ENCODE peak calls at places on chromosomes 16 and 17, in eight cellular contexts. D is naive thymus-derived CD4-positive, alpha-beta T cell; I is fibroblast of lung; Y is substantia nigra; U is CD4-positive, CD25-positive, alpha-beta regulatory T cell; G is adrenal gland; C is stomach; O is K562. F is an unnamed sample.
A peak's percentile ranks its signal among the peaks of the same experiment; 100 is the strongest.

GRCh38 chr17:80724723-80725388 is 180.2 kb downstream of the RPTOR start:
- DNase-seq in I (peak; percentile 75), D (no peak), U (no peak), C (no peak), O (no peak), Y (no peak), G (no peak), F (peak; percentile 93)

GRCh38 chr16:69397821-69398521 is 12.2 kb upstream of the TERF2 start:
- DNase-seq in G (peak; percentile 80), U (no peak), D (no peak), O (no peak), C (no peak), I (peak; percentile 78), Y (peak; percentile 6), F (peak; percentile 65)

GRCh38 chr16:15919331-15919730 is 30.1 kb upstream of the ABCC1 start:
- DNase-seq in Y (no peak), I (no peak), C (no peak), U (no peak), D (no peak), G (no peak), O (no peak), F (no peak)

GRCh38 chr16:77788196-77789084 is at the start of gene VAT1L:
- DNase-seq in I (peak; percentile 75), G (peak; percentile 38), D (no peak), C (no peak), U (no peak), O (no peak), Y (peak; percentile 10), F (no peak)

GRCh38 chr17:78255953-78256704 is 24.7 kb downstream of the TMEM235 start:
- DNase-seq in G (no peak), Y (no peak), O (no peak), U (no peak), I (no peak), D (no peak), C (no peak), F (no peak)

GRCh38 chr17:27597188-27597580 is 33.8 kb upstream of the LGALS9 start:
- DNase-seq in O (no peak), D (no peak), Y (no peak), U (no peak), G (no peak), C (no peak), I (no peak), F (no peak)

GRCh38 chr16:74607967-74608356 is 1.0 kb upstream of the GLG1 start:
- DNase-seq in C (no peak), U (no peak), I (no peak), O (no peak), G (no peak), Y (no peak), D (no peak), F (peak; percentile 65)

GRCh38 chr16:29991571-29991904 is 3.9 kb downstream of the HIRIP3 start:
- DNase-seq in U (no peak), O (no peak), Y (no peak), C (no peak), G (no peak), I (no peak), D (no peak), F (no peak)

GRCh38 chr16:63890072-63890471 is 1231.8 kb downstream of the CDH11 start:
- DNase-seq in I (peak; percentile 76), C (no peak), G (peak; percentile 38), O (no peak), U (no peak), D (no peak), Y (no peak), F (no peak)

GRCh38 chr16:66904846-66905632 is 13.6 kb downstream of the CDH16 start:
- DNase-seq in U (no peak), D (no peak), O (no peak), Y (no peak), G (no peak), C (peak; percentile 37), I (no peak), F (no peak)

GRCh38 chr17:38341035-38341721 is 2.6 kb downstream of the GPR179 start:
- DNase-seq in C (peak; percentile 85), U (no peak), D (no peak), Y (peak; percentile 82), I (no peak), O (no peak), G (peak; percentile 83), F (peak; percentile 45)

GRCh38 chr17:11514565-11514964 is 83.7 kb upstream of the DNAH9 start:
- DNase-seq in I (no peak), U (no peak), G (no peak), Y (no peak), O (no peak), D (no peak), C (no peak), F (no peak)

GRCh38 chr16:57530104-57530522 is 6.3 kb downstream of the CCDC102A start:
- DNase-seq in U (peak; percentile 49), I (peak; percentile 76), D (peak; percentile 83), C (no peak), O (no peak), G (no peak), Y (no peak), F (no peak)

GRCh38 chr16:3256876-3257465 is 538 bp upstream of the MEFV start:
- DNase-seq in Y (no peak), U (no peak), C (no peak), G (no peak), I (peak; percentile 63), O (no peak), D (no peak), F (no peak)

GRCh38 chr16:4987580-4988374 is 29.6 kb downstream of the SEC14L5 start:
- DNase-seq in Y (no peak), O (peak; percentile 43), C (no peak), U (no peak), G (no peak), I (no peak), D (no peak), F (no peak)

DNA sequence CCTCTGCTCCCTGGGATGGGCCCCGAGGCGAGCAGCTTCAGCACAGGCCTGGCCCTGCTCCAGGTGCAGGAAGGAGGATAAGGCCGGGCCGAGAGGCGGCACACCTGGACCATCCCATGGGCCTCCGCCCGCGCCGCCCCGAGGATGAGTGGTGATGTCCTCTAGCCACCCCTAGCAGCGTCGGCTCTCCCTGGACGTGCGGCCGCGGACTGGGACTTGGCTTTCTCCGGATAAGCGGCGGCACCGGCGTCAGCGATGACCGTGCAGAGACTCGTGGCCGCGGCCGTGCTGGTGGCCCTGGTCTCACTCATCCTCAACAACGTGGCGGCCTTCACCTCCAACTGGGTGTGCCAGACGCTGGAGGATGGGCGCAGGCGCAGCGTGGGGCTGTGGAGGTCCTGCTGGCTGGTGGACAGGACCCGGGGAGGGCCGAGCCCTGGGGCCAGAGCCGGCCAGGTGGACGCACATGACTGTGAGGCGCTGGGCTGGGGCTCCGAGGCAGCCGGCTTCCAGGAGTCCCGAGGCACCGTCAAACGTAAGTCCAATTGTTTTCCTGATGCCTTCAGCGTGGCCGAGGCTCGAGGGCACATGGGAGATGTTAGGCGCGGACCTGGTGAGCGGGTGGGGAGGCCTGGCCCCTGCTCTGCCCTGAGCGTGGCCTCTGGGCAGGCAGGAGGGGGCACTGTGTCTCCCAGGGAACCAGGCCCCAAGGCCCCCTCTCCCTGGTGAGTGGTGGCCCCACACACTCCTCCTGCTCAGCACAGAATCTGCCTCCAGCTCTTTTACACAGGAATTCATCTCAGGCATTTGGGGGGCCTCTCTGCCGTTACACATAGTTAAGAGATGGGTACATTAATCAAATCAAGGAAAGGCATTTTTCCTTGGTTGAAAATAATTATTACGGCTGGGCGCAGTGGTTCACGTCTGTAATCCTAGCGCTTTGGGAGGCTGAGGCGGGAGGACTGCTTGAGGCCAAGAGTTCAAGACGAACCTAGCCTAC is 855 bp downstream of the TMEM204 start:
- DNase-seq in Y (no peak), I (no peak), C (no peak), O (no peak), G (no peak), U (no peak), D (no peak), F (no peak)
- H3K27ac ChIP-seq in Y (peak overlapping the region; percentile 6), I (peak overlapping the region; percentile 75), C (peak overlapping the region; percentile 86), O (no peak overlapping the region), G (peak overlapping the region; percentile 83), U (peak overlapping the region; percentile 52), D (peak overlapping the region; percentile 84), F (peak overlapping the region; percentile 37)

DNA sequence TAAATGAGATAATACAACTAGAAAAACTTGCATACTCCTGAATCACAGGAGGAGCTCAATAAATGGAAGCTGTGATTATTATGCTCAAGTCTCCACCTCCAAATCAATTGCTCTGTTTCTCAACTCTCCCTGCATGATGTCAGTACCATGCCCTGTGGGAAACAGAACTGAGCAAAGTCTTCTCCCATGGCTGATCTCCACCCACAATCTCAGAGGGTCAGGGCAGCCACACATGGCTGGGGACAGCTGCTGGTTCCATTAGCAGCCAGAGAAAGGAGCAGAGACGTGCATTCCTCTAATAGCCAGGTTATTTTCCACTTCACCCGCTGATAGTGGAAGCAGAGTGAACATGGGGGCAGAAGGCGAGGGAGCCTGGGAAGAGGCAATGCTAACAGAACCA is 85.5 kb upstream of the TMEM132E start:
- DNase-seq in U (no peak), D (no peak), C (no peak), O (no peak), I (no peak), G (no peak), Y (no peak), F (no peak)
- H3K27ac ChIP-seq in U (no peak overlapping the region), D (no peak overlapping the region), C (no peak overlapping the region), O (no peak overlapping the region), I (no peak overlapping the region), G (no peak overlapping the region), Y (no peak overlapping the region), F (no peak overlapping the region)

GRCh38 chr17:50767030-50767429 is 288 bp downstream of the ANKRD40CL start:
- DNase-seq in O (no peak), G (no peak), Y (no peak), D (no peak), U (no peak), C (no peak), I (no peak), F (no peak)

GRCh38 chr17:50765454-50766221 is 1.7 kb downstream of the ANKRD40CL start:
- DNase-seq in U (no peak), D (no peak), G (no peak), O (no peak), C (no peak), I (no peak), Y (no peak), F (no peak)

GRCh38 chr17:50766222-50767023 is 895 bp downstream of the ANKRD40CL start:
- DNase-seq in C (no peak), G (no peak), D (no peak), I (no peak), Y (no peak), U (no peak), O (no peak), F (no peak)

GRCh38 chr17:50763716-50764450 is 3.4 kb downstream of the ANKRD40CL start:
- DNase-seq in U (no peak), D (no peak), G (no peak), O (no peak), I (no peak), C (no peak), Y (no peak), F (peak; percentile 14)

GRCh38 chr17:50764860-50765259 is 2.5 kb downstream of the ANKRD40CL start:
- DNase-seq in Y (no peak), I (no peak), D (no peak), U (no peak), G (no peak), C (no peak), O (no peak), F (no peak)
- H3K27ac ChIP-seq in Y (no peak overlapping the region), I (no peak overlapping the region), D (no peak overlapping the region), U (no peak overlapping the region), G (no peak overlapping the region), C (no peak overlapping the region), O (no peak overlapping the region), F (no peak overlapping the region)

DNA sequence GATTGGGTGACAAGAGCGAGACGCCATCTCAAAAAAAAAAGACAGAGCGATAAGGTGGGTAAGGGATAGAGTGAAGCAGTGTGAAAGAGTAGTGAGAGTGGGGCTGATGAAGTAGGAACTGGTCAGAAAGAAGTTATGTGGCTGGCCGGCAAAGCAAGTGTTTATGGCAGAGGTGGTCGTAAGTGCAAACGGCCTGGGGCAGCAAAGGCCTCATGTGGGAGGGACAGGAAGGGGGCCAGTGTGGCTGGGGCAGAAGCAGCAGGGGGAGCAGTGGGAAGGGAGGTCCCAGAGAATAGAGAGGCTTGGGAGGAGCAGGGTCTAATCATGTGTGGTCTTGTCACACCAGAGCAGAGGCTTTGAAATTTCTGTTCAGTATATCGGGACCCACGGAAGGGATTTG is 186.2 kb downstream of the HS3ST3B1 start:
- DNase-seq in O (no peak), D (no peak), I (no peak), Y (no peak), C (no peak), U (no peak), G (no peak), F (no peak)
- H3K27ac ChIP-seq in O (no peak overlapping the region), D (no peak overlapping the region), I (no peak overlapping the region), Y (no peak overlapping the region), C (no peak overlapping the region), U (no peak overlapping the region), G (no peak overlapping the region), F (no peak overlapping the region)